ENCODE peak calls at places on chromosomes 16 and 17, in nine cellular contexts. I is Peyer's patch, Q is A673, S is left lung, L is suprapubic skin, D is cardiac muscle cell, M is prostate gland, Z is lower lobe of right lung, G is ovary. Y is an unnamed sample.
A peak's percentile ranks its signal among the peaks of the same experiment; 100 is the strongest.

GRCh38 chr17:2297023-2297422 is 6.6 kb downstream of the SMG6 start:
- DNase-seq in Z (no peak), I (no peak), D (no peak), S (no peak), Q (no peak), M (no peak), L (no peak), G (no peak), Y (no peak)

GRCh38 chr16:88851616-88852015 is 5.1 kb downstream of the GALNS start:
- DNase-seq in S (no peak), G (no peak), M (no peak), D (no peak), Q (no peak), L (no peak), Z (no peak), I (no peak), Y (no peak)

GRCh38 chr16:4882633-4883285 is 35.5 kb downstream of the UBN1 start:
- DNase-seq in I (no peak), Q (no peak), L (no peak), G (no peak), Z (no peak), D (peak; percentile 63), M (peak; percentile 67), S (peak; percentile 68), Y (no peak)

GRCh38 chr16:70508752-70509151 is 14.6 kb downstream of the COG4 start:
- DNase-seq in Q (no peak), D (no peak), S (no peak), M (no peak), Z (no peak), I (no peak), L (no peak), G (no peak), Y (no peak)

GRCh38 chr17:21098934-21099687 is 27.7 kb upstream of the DHRS7B start:
- DNase-seq in L (no peak), G (peak; percentile 25), S (peak; percentile 63), I (peak; percentile 82), Q (peak; percentile 97), M (peak; percentile 53), D (peak; percentile 90), Z (peak; percentile 63), Y (peak; percentile 71)

GRCh38 chr17:27660436-27660835 is 29.4 kb downstream of the LGALS9 start:
- DNase-seq in Z (no peak), L (no peak), M (no peak), I (no peak), D (no peak), S (no peak), G (no peak), Q (no peak), Y (no peak)

GRCh38 chr17:29133146-29133713 is 47.0 kb downstream of the MYO18A start:
- DNase-seq in D (peak; percentile 29), Q (no peak), M (no peak), L (no peak), Z (no peak), S (no peak), G (no peak), I (no peak), Y (no peak)

GRCh38 chr17:64641499-64641898 is 20.6 kb downstream of the SMURF2 start:
- DNase-seq in M (no peak), I (no peak), Z (no peak), L (no peak), D (no peak), G (no peak), S (no peak), Q (peak; percentile 24), Y (peak; percentile 27)

GRCh38 chr16:46568472-46569230 is 52.5 kb downstream of the SHCBP1 start:
- DNase-seq in D (no peak), S (no peak), G (no peak), L (no peak), M (no peak), Q (no peak), Z (no peak), I (no peak), Y (no peak)

GRCh38 chr16:46558018-46558417 is 63.2 kb downstream of the SHCBP1 start:
- DNase-seq in Z (no peak), I (no peak), S (no peak), Q (no peak), G (no peak), M (no peak), D (no peak), L (no peak), Y (no peak)

GRCh38 chr16:46562979-46563378 is 58.2 kb downstream of the SHCBP1 start:
- DNase-seq in L (no peak), D (no peak), Q (no peak), Z (no peak), I (no peak), G (no peak), S (no peak), M (no peak), Y (no peak)
- H3K4me1 ChIP-seq in L (no peaks in the 10 kb centered on the region), D (no peaks in the 10 kb centered on the region), Q (no peaks in the 10 kb centered on the region), Z (no peaks in the 10 kb centered on the region), I (no peaks in the 10 kb centered on the region), G (no peaks in the 10 kb centered on the region), S (no peaks in the 10 kb centered on the region), M (no peaks in the 10 kb centered on the region), Y (no peaks in the 10 kb centered on the region)

GRCh38 chr16:2511996-2512919 is 1.5 kb upstream of the ATP6V0C start:
- DNase-seq in S (no peak), M (no peak), G (no peak), Q (no peak), Z (no peak), D (no peak), L (no peak), I (no peak), Y (peak; percentile 53)
- TF ChIP-seq CTCF in S (no peak), M (no peak), G (no peak), Q (no peak), Z (no peak), D (no peak), L (no peak), I (no peak), Y (no peak)

GRCh38 chr16:2155091-2156024 is at the start of gene TRAF7:
- DNase-seq in M (peak; percentile 100), G (peak; percentile 97), S (peak; percentile 98), Q (peak; percentile 100), Z (peak; percentile 99), L (peak; percentile 99), I (peak; percentile 99), D (peak; percentile 100), Y (peak; percentile 98)
- H3K4me1 ChIP-seq in M (peaks cover 33% of the 10 kb centered on the region), G (peaks cover 23% of the 10 kb centered on the region), S (peaks cover 81% of the 10 kb centered on the region), Q (peaks cover 57% of the 10 kb centered on the region), Z (peaks cover 85% of the 10 kb centered on the region), L (peaks cover 86% of the 10 kb centered on the region), I (peaks cover 82% of the 10 kb centered on the region), D (peaks cover 33% of the 10 kb centered on the region), Y (peaks cover 77% of the 10 kb centered on the region)

GRCh38 chr16:30526823-30527634 is 663 bp upstream of the ZNF768 start:
- DNase-seq in I (peak; percentile 99), S (peak; percentile 99), D (peak; percentile 99), Z (peak; percentile 99), L (peak; percentile 99), G (peak; percentile 99), M (peak; percentile 99), Q (peak; percentile 99), Y (peak; percentile 99)
- TF ChIP-seq CTCF in I (peak; percentile 52), S (peak; percentile 18), D (peak; percentile 36), Z (peak; percentile 26), L (no peak), G (peak; percentile 55), M (peak; percentile 50), Q (peak; percentile 33), Y (peak; percentile 8)

DNA sequence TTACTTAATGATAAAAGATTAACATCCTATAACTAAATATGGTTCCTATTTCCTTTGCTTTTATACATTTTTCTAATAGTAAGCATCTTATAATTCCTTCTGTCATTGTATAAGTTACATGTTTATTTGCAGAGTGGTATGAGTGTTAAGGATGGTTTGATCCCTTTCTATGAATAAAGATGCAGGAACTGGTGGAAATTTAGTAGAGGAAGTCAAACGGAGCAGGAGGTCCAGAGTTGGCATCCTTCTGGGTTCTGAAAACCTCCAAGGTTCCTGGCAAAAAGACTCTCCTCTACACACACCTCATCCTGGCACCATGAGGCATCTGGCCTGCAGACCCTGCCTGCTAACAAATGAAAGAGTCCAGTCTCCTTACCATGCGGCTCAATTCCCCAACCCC is 296.8 kb downstream of the SOX9 start:
- DNase-seq in M (no peak), I (no peak), D (no peak), G (no peak), L (no peak), Z (no peak), Q (no peak), S (no peak), Y (no peak)
- H3K4me1 ChIP-seq in M (no peaks in the 10 kb centered on the region), I (peaks cover 27% of the 10 kb centered on the region), D (peaks cover 4% of the 10 kb centered on the region), G (no peaks in the 10 kb centered on the region), L (peaks cover 23% of the 10 kb centered on the region), Z (no peaks in the 10 kb centered on the region), Q (peaks cover 57% of the 10 kb centered on the region), S (peaks cover 18% of the 10 kb centered on the region), Y (peaks cover 21% of the 10 kb centered on the region)

GRCh38 chr17:688100-688989 is 26.3 kb downstream of the VPS53 start:
- DNase-seq in D (no peak), L (no peak), Z (no peak), G (no peak), M (no peak), I (no peak), S (no peak), Q (peak; percentile 44), Y (peak; percentile 63)
- TF ChIP-seq CTCF in D (peak; percentile 42), L (no peak), Z (peak; percentile 22), G (no peak), M (no peak), I (no peak), S (no peak), Q (peak; percentile 42), Y (no peak)

DNA sequence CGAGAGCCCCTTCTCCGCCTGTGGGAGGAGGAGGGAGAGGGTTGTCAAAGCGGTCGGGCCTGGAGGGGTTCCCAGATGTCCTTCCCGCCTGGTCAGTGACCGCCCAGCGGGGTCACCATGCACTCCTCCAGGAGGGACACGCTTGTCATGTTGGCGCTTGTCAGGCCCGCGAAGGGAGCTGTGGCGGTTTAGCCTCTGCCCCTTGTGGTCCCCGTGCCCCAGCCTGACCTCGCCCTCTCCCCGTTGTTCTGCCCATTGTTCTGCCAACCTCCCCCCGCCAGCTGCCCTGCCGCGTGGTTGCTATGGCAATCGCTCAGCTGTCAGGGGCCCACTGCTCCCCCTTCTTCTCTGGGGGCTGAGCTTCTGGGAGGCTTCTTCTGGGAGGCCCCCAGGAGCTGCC is 146.3 kb upstream of the CIBAR2 start:
- DNase-seq in S (no peak), M (no peak), I (no peak), D (no peak), G (no peak), L (no peak), Q (no peak), Z (no peak), Y (no peak)
- H3K4me1 ChIP-seq in S (no peaks in the 10 kb centered on the region), M (no peaks in the 10 kb centered on the region), I (no peaks in the 10 kb centered on the region), D (peaks cover 8% of the 10 kb centered on the region), G (no peaks in the 10 kb centered on the region), L (no peaks in the 10 kb centered on the region), Q (peaks cover 19% of the 10 kb centered on the region), Z (no peaks in the 10 kb centered on the region), Y (no peaks in the 10 kb centered on the region)